ENCODE peak calls at places on chromosomes 12 and 14, in four cellular contexts. Y, C, G and E are unnamed samples.

GRCh38 chr14:59631237-59631636 is 54.6 kb upstream of the CCDC175 start:
- DNase-seq in Y (no peak), C (no peak), G (no peak), E (no peak)

GRCh38 chr12:89783321-89784060 is 74.9 kb upstream of the ATP2B1 start:
- DNase-seq in Y (no peak), C (no peak), G (no peak), E (no peak)

GRCh38 chr12:1644113-1644512 is 15.1 kb downstream of the WNT5B start:
- DNase-seq in Y (no peak), C (no peak), G (no peak), E (no peak)

GRCh38 chr14:75711796-75712211 is 50.8 kb downstream of the TTLL5 start:
- DNase-seq in Y (no peak), C (peak; percentile 13), G (no peak), E (peak; percentile 28)

GRCh38 chr14:105863296-105864108 is 337.1 kb downstream of the TMEM121 start:
- DNase-seq in Y (no peak), C (peak; percentile 6), G (no peak), E (peak; percentile 27)

GRCh38 chr12:3317841-3318501 is 173.0 kb upstream of the PRMT8 start:
- DNase-seq in Y (no peak), C (no peak), G (no peak), E (no peak)

GRCh38 chr12:58764100-58764953 is 156.0 kb downstream of the LRIG3 start:
- DNase-seq in Y (no peak), C (no peak), G (no peak), E (no peak)

GRCh38 chr14:33184587-33184986 is 245.9 kb downstream of the NPAS3 start:
- DNase-seq in Y (peak; percentile 4), C (no peak), G (no peak), E (no peak)

GRCh38 chr12:131831635-131832041 is 3.4 kb downstream of the MMP17 start:
- DNase-seq in Y (peak; percentile 75), C (no peak), G (no peak), E (no peak)

GRCh38 chr14:23539209-23539866 is 12.2 kb downstream of the ZFHX2 start:
- DNase-seq in Y (no peak), C (peak; percentile 34), G (no peak), E (no peak)

GRCh38 chr12:80778005-80778541 is 61.4 kb downstream of the MYF5 start:
- DNase-seq in Y (peak; percentile 99), C (no peak), G (no peak), E (no peak)

GRCh38 chr12:94722664-94723063 is 72.3 kb upstream of the TMCC3 start:
- DNase-seq in Y (no peak), C (no peak), G (no peak), E (no peak)

GRCh38 chr14:77102154-77102553 is 4.1 kb downstream of the CIPC start:
- DNase-seq in Y (no peak), C (no peak), G (no peak), E (no peak)

GRCh38 chr14:22474730-22475351 is 114.2 kb downstream of the DAD1 start:
- DNase-seq in Y (no peak), C (no peak), G (no peak), E (no peak)

GRCh38 chr12:64625243-64626077 is 15.2 kb downstream of the RASSF3 start:
- DNase-seq in Y (peak; percentile 67), C (no peak), G (no peak), E (peak; percentile 39)
- TF ChIP-seq CTCF in Y (no peak), C (no peak), G (no peak), E (no peak)

DNA sequence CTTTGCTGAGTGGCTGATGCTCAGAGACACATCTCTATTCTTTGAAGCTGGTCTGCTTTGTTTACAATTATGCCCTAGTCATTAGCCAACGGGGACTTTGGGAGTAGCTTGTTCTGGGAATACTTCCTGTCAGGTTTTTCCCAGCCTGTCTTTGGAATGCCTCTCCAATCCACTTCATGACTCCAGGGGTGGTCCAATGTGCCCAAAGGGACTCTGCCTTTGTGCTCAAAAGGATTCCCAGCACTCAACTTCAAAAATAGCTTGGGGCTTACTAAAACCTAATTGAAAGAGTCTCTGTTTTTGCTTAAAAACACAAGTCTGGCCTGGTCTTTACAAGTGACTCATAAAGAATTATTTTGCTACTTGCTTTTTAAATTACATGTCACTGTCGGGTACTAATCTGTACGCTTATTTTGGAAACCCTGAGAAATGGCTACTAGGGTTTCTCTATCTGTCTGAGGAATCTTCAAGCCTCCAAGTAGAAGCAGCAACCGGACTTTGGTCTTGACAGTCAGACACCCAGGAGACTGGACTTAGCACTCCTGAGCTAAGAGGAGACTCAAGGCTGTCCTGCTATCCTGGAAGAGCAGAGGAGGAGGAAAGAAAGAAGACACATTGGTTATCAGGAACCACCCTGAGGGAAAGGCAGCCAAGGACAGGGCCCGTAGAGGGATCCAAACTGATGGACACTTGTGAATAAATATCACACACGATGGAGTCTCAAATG is 20.7 kb downstream of the PHLDA1 start:
- DNase-seq in Y (no peak), C (no peak), G (no peak), E (no peak)
- TF ChIP-seq CTCF in Y (no peak), C (no peak), G (no peak), E (no peak)

GRCh38 chr12:6354539-6355393 is 12.9 kb upstream of the TNFRSF1A start:
- DNase-seq in Y (no peak), C (no peak), G (no peak), E (no peak)
- TF ChIP-seq CTCF in Y (no peak), C (no peak), G (no peak), E (no peak)

GRCh38 chr12:93419388-93420034 is 22.2 kb downstream of the UBE2N start:
- DNase-seq in Y (peak; percentile 21), C (no peak), G (no peak), E (no peak)

GRCh38 chr12:93417967-93418480 is 23.7 kb downstream of the UBE2N start:
- DNase-seq in Y (no peak), C (no peak), G (no peak), E (no peak)

GRCh38 chr12:93415723-93416464 is 25.9 kb downstream of the UBE2N start:
- DNase-seq in Y (peak; percentile 24), C (no peak), G (no peak), E (no peak)
- TF ChIP-seq CTCF in Y (no peak), C (no peak), G (no peak), E (no peak)

GRCh38 chr12:14111230-14111865 is 129.9 kb upstream of the GRIN2B start:
- DNase-seq in Y (no peak), C (no peak), G (no peak), E (no peak)
- TF ChIP-seq CTCF in Y (no peak), C (peak; percentile 67), G (no peak), E (no peak)

GRCh38 chr12:113361574-113362370 is 3.4 kb downstream of the PLBD2 start:
- DNase-seq in Y (no peak), C (no peak), G (no peak), E (no peak)

GRCh38 chr12:113359133-113359938 is 949 bp downstream of the PLBD2 start:
- DNase-seq in Y (peak; percentile 49), C (no peak), G (no peak), E (no peak)

GRCh38 chr12:113359939-113360748 is 1.8 kb downstream of the PLBD2 start:
- DNase-seq in Y (no peak), C (no peak), G (no peak), E (no peak)

GRCh38 chr12:113358381-113359132 is at the start of gene PLBD2:
- DNase-seq in Y (peak; percentile 73), C (peak; percentile 93), G (peak; percentile 92), E (peak; percentile 92)
- TF ChIP-seq CTCF in Y (no peak), C (peak; percentile 18), G (no peak), E (no peak)